ENCODE peak calls at places on chromosomes 6 and 20, in ten cellular contexts. A, D, T, B, Z, E, I, J, N and H are unnamed samples.

GRCh38 chr6:46454691-46455090 is 36.6 kb downstream of the RCAN2 start:
- DNase-seq in A (no peak), D (no peak), T (no peak), B (no peak), Z (no peak), E (no peak), I (no peak), J (no peak), N (no peak), H (no peak)

GRCh38 chr20:21280496-21281016 is 22.6 kb upstream of the XRN2 start:
- DNase-seq in A (no peak), D (no peak), T (no peak), B (no peak), Z (peak), E (no peak), I (no peak), J (no peak), N (no peak), H (no peak)

GRCh38 chr6:45327956-45328522 is at the start of gene RUNX2:
- DNase-seq in A (peak), D (no peak), T (peak), B (peak), Z (no peak), E (peak), I (peak), J (no peak), N (peak), H (peak)

GRCh38 chr6:100246206-100246605 is 218.5 kb downstream of the SIM1 start:
- DNase-seq in A (no peak), D (no peak), T (no peak), B (no peak), Z (no peak), E (no peak), I (no peak), J (no peak), N (no peak), H (no peak)

GRCh38 chr6:151179321-151179720 is 60.4 kb upstream of the AKAP12 start:
- DNase-seq in A (peak), D (no peak), T (peak), B (peak), Z (no peak), E (no peak), I (no peak), J (no peak), N (no peak), H (peak)

GRCh38 chr6:129632081-129632758 is 77.8 kb downstream of the ARHGAP18 start:
- DNase-seq in A (no peak), D (no peak), T (no peak), B (no peak), Z (no peak), E (no peak), I (no peak), J (no peak), N (no peak), H (no peak)

GRCh38 chr6:31865205-31866118 is 2.8 kb upstream of the NEU1 start:
- DNase-seq in A (no peak), D (no peak), T (no peak), B (no peak), Z (no peak), E (no peak), I (no peak), J (no peak), N (no peak), H (no peak)

GRCh38 chr6:109318328-109318876 is 63.9 kb downstream of the CD164 start:
- DNase-seq in A (no peak), D (no peak), T (no peak), B (no peak), Z (peak), E (no peak), I (no peak), J (no peak), N (no peak), H (no peak)

GRCh38 chr20:17570347-17571152 is 675 bp downstream of the DSTN start:
- DNase-seq in A (no peak), D (no peak), T (peak), B (peak), Z (peak), E (peak), I (peak), J (no peak), N (peak), H (no peak)

GRCh38 chr6:6972456-6972855 is 135.3 kb upstream of the RREB1 start:
- DNase-seq in A (peak), D (no peak), T (peak), B (peak), Z (no peak), E (peak), I (no peak), J (no peak), N (no peak), H (peak)

GRCh38 chr6:1313755-1314503 is 2.0 kb downstream of the FOXQ1 start:
- DNase-seq in A (no peak), D (no peak), T (no peak), B (peak), Z (peak), E (peak), I (peak), J (no peak), N (no peak), H (no peak)

GRCh38 chr6:6927437-6928361 is 180.1 kb upstream of the RREB1 start:
- DNase-seq in A (no peak), D (no peak), T (peak), B (no peak), Z (no peak), E (peak), I (peak), J (no peak), N (no peak), H (no peak)